ENCODE peak calls at places on chromosomes 4 and X, in nine cellular contexts. J is progenitor cell of endocrine pancreas, R is endothelial cell of umbilical vein, I is activated B cell treated with CpG ODN at 0.5 μM for 24 hours, W is cardiac fibroblast, X is testis, A is astrocyte of the cerebellum, Q is AG09309, E is astrocyte. M is an unnamed sample.

GRCh38 chrX:70479970-70480659 is 35.5 kb downstream of the DLG3 start:
- DNase-seq in J (no peak), R (peak), I (no peak), W (peak), X (peak), A (no peak), Q (no peak), E (no peak), M (no peak)

GRCh38 chrX:133185119-133185518 is 33.0 kb downstream of the TFDP3 start:
- DNase-seq in J (no peak), R (no peak), I (no peak), W (no peak), X (no peak), A (no peak), Q (no peak), E (no peak), M (no peak)

GRCh38 chrX:126820700-126821420 is 1.3 kb downstream of the PRR32 start:
- DNase-seq in J (no peak), R (no peak), I (no peak), W (no peak), X (no peak), A (no peak), Q (no peak), E (no peak), M (no peak)

GRCh38 chr4:134632056-134632455 is 430.5 kb upstream of the PABPC4L start:
- DNase-seq in J (no peak), R (no peak), I (no peak), W (no peak), X (no peak), A (peak), Q (no peak), E (peak), M (no peak)

GRCh38 chr4:6425336-6425735 is 47.1 kb downstream of the PPP2R2C start:
- DNase-seq in J (no peak), R (no peak), I (no peak), W (no peak), X (no peak), A (no peak), Q (no peak), E (no peak), M (no peak)

GRCh38 chrX:281166-281999 is at the start of gene PLCXD1:
- DNase-seq in J (peak), R (no peak), I (no peak), W (peak), X (peak), A (peak), Q (no peak), E (no peak), M (peak)

GRCh38 chr4:125085-125820 is 952 bp downstream of the ZNF718 start:
- DNase-seq in J (no peak), R (no peak), I (no peak), W (peak), X (peak), A (no peak), Q (no peak), E (peak), M (no peak)

GRCh38 chr4:139704915-139705485 is 39.4 kb downstream of the MGST2 start:
- DNase-seq in J (no peak), R (peak), I (no peak), W (peak), X (no peak), A (no peak), Q (no peak), E (peak), M (no peak)

GRCh38 chr4:97370581-97370980 is 772.7 kb downstream of the STPG2 start:
- DNase-seq in J (no peak), R (no peak), I (no peak), W (no peak), X (no peak), A (no peak), Q (no peak), E (peak), M (no peak)

GRCh38 chrX:150546711-150547153 is 21.7 kb upstream of the MTM1 start:
- DNase-seq in J (no peak), R (no peak), I (no peak), W (peak), X (peak), A (no peak), Q (no peak), E (no peak), M (no peak)

GRCh38 chr4:144701683-144702233 is 55.8 kb downstream of the HHIP start:
- DNase-seq in J (no peak), R (peak), I (no peak), W (peak), X (no peak), A (no peak), Q (no peak), E (peak), M (no peak)

GRCh38 chr4:128061566-128062536 is 739 bp downstream of the LARP1B start:
- DNase-seq in J (peak), R (peak), I (peak), W (peak), X (peak), A (no peak), Q (no peak), E (peak), M (no peak)

GRCh38 chr4:76198411-76199237 is 15.0 kb downstream of the SCARB2 start:
- DNase-seq in J (no peak), R (peak), I (no peak), W (peak), X (peak), A (peak), Q (peak), E (peak), M (no peak)

GRCh38 chr4:8392591-8393190 is 47.8 kb downstream of the ACOX3 start:
- DNase-seq in J (no peak), R (peak), I (no peak), W (peak), X (no peak), A (no peak), Q (no peak), E (no peak), M (no peak)

GRCh38 chr4:177079327-177079726 is 230.3 kb upstream of the NEIL3 start:
- DNase-seq in J (no peak), R (no peak), I (no peak), W (no peak), X (no peak), A (no peak), Q (no peak), E (no peak), M (no peak)

DNA sequence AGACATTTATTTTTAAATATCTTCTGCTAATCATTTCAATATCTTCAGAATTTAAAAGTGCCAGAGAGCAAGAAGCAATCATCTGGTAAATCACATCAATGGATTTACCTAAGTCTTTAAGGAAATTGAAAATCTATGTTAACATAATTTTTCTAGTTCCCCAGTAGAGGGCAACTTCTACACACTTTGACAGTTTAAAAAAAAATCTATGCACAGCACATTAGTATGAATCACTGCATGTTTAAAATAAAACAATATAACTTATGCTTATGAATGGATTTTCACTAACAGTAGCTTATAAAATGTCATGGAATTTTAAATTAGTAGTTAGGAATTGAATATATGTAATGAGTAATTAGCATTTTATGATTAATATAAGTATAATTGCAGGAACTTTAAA is 126.5 kb downstream of the REELD1 start:
- DNase-seq in J (no peak), R (peak), I (no peak), W (peak), X (no peak), A (no peak), Q (no peak), E (peak), M (no peak)
- TF ChIP-seq CTCF in J (peak), R (peak), I (no peak), W (peak), X (peak), A (peak), Q (peak), E (peak), M (peak)

DNA sequence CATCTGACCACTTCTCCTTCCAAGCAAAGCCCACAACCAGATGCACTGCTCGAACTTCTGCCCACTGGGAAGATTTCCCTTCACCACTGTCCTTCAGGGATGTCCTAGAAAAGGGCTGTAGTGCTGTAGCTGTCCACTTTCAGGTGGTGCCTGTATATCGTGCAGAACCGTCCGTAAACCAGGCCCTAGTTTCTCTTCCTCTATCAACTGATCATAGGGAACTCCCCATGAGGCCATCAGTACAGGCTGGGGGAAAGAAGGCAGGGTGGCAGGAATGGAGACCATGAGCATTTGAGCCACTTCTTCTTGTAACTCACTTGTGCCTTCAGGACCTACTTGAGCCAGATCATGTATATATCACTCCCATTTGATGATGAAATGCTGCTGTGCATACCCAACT is 57.3 kb upstream of the FAM9B start:
- DNase-seq in J (no peak), R (no peak), I (peak), W (no peak), X (no peak), A (no peak), Q (no peak), E (no peak), M (no peak)
- TF ChIP-seq CTCF in J (no peak), R (no peak), I (no peak), W (no peak), X (no peak), A (no peak), Q (no peak), E (no peak), M (no peak)

GRCh38 chrX:118566359-118566758 is 70.7 kb downstream of the DOCK11 start:
- DNase-seq in J (no peak), R (no peak), I (no peak), W (peak), X (no peak), A (no peak), Q (peak), E (peak), M (no peak)
- TF ChIP-seq CTCF in J (no peak), R (no peak), I (no peak), W (no peak), X (no peak), A (no peak), Q (no peak), E (no peak), M (no peak)

DNA sequence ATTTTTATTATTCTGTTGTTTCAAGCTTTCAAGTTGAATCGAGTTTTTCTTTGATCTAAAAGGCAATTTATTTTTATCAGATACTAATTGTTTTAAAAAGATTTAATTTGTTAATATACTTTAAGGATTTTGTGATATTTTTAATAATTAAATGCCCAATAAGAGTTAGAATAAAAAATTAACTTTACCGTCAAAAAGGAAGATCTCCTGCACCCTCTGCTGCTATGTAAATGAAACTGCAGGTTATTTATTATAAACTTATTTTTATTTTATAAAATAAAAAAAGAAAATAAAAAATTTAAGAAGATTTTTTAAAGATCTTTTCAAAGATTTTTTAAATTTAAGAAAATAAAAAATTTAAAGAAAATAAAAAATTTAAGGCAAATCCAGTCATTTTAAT is 166.1 kb downstream of the CCSER1 start:
- DNase-seq in J (no peak), R (peak), I (no peak), W (peak), X (no peak), A (no peak), Q (no peak), E (no peak), M (no peak)
- TF ChIP-seq CTCF in J (peak), R (peak), I (peak), W (peak), X (peak), A (peak), Q (peak), E (peak), M (peak)

GRCh38 chrX:2875798-2876399 is 47.2 kb downstream of the GYG2 start:
- DNase-seq in J (no peak), R (no peak), I (no peak), W (peak), X (no peak), A (no peak), Q (no peak), E (no peak), M (no peak)
- TF ChIP-seq CTCF in J (peak), R (peak), I (no peak), W (peak), X (peak), A (peak), Q (peak), E (peak), M (peak)

GRCh38 chrX:46553935-46554334 is 8.7 kb upstream of the ZNF674 start:
- DNase-seq in J (no peak), R (no peak), I (no peak), W (no peak), X (no peak), A (no peak), Q (no peak), E (no peak), M (no peak)

GRCh38 chrX:46551494-46552128 is 6.4 kb upstream of the ZNF674 start:
- DNase-seq in J (no peak), R (no peak), I (no peak), W (peak), X (no peak), A (no peak), Q (no peak), E (peak), M (no peak)

GRCh38 chrX:46559062-46559461 is 13.8 kb upstream of the ZNF674 start:
- DNase-seq in J (no peak), R (no peak), I (no peak), W (peak), X (no peak), A (no peak), Q (no peak), E (no peak), M (no peak)

GRCh38 chrX:46549914-46550313 is 4.7 kb upstream of the ZNF674 start:
- DNase-seq in J (no peak), R (no peak), I (no peak), W (no peak), X (no peak), A (no peak), Q (no peak), E (no peak), M (no peak)

DNA sequence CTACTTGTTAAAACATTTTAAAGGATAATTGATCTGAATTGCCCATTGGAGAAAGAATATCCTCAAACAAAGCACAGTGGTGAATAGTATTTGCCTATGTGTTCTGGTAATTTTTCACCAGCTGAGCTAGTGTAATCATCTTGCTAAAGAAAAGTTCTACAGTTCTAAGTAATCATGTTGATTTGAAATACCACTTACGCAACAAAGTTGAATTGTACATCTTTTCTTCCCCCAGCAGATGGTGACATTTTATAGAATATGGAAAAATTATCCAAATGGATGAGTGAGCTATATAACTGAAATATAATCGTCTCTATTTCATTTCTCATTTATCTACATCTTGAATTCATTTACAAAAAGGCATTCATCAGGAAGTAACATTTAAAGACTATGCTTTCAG is 9.7 kb upstream of the ZNF674 start:
- DNase-seq in J (no peak), R (peak), I (no peak), W (peak), X (no peak), A (no peak), Q (no peak), E (no peak), M (no peak)
- TF ChIP-seq CTCF in J (no peak), R (no peak), I (no peak), W (peak), X (no peak), A (no peak), Q (no peak), E (peak), M (no peak)

GRCh38 chr4:26424838-26425237 is 65.4 kb downstream of the CCKAR start:
- DNase-seq in J (no peak), R (no peak), I (no peak), W (no peak), X (no peak), A (no peak), Q (no peak), E (no peak), M (no peak)
- TF ChIP-seq CTCF in J (peak), R (no peak), I (no peak), W (no peak), X (no peak), A (no peak), Q (peak), E (peak), M (peak)

M was measured in D721Med.